ENCODE peak calls at places on chromosomes 12 and 14, in eight cellular contexts. One of them, this sample, is unnamed.

GRCh38 chr12:30599631-30600030 is 96.0 kb downstream of the IPO8 start:
- DNase-seq in pancreas: no peak
- DNase-seq in astrocyte of the cerebellum: no peak
- DNase-seq in AG04449: no peak
- DNase-seq in fibroblast of mammary gland: peak; percentile 15
- DNase-seq in sigmoid colon: no peak
- DNase-seq in body of pancreas: no peak
- DNase-seq in brain microvascular endothelial cell: peak; percentile 29
- DNase-seq in this sample: no peak

GRCh38 chr12:100716658-100716948 is 78.0 kb upstream of the ANO4 start:
- DNase-seq in body of pancreas: no peak
- DNase-seq in AG04449: no peak
- DNase-seq in pancreas: no peak
- DNase-seq in sigmoid colon: no peak
- DNase-seq in astrocyte of the cerebellum: no peak
- DNase-seq in brain microvascular endothelial cell: no peak
- DNase-seq in fibroblast of mammary gland: no peak
- DNase-seq in this sample: no peak

GRCh38 chr14:86858591-86858990 is 1134.4 kb downstream of the GALC start:
- DNase-seq in fibroblast of mammary gland: no peak
- DNase-seq in sigmoid colon: no peak
- DNase-seq in body of pancreas: no peak
- DNase-seq in pancreas: no peak
- DNase-seq in astrocyte of the cerebellum: peak; percentile 11
- DNase-seq in AG04449: no peak
- DNase-seq in brain microvascular endothelial cell: no peak
- DNase-seq in this sample: no peak

GRCh38 chr14:66015046-66015780 is 471.0 kb upstream of the CCDC196 start:
- DNase-seq in astrocyte of the cerebellum: no peak
- DNase-seq in fibroblast of mammary gland: no peak
- DNase-seq in sigmoid colon: no peak
- DNase-seq in AG04449: no peak
- DNase-seq in body of pancreas: no peak
- DNase-seq in brain microvascular endothelial cell: no peak
- DNase-seq in pancreas: no peak
- DNase-seq in this sample: no peak

GRCh38 chr12:127083028-127083949 is 1183.7 kb upstream of the TMEM132C start:
- DNase-seq in AG04449: peak; percentile 26
- DNase-seq in body of pancreas: peak; percentile 13
- DNase-seq in fibroblast of mammary gland: peak; percentile 84
- DNase-seq in brain microvascular endothelial cell: peak; percentile 68
- DNase-seq in sigmoid colon: no peak
- DNase-seq in astrocyte of the cerebellum: peak; percentile 59
- DNase-seq in pancreas: no peak
- DNase-seq in this sample: peak; percentile 70

GRCh38 chr14:87813691-87814090 is 179.3 kb downstream of the GALC start:
- DNase-seq in brain microvascular endothelial cell: no peak
- DNase-seq in body of pancreas: no peak
- DNase-seq in sigmoid colon: no peak
- DNase-seq in AG04449: no peak
- DNase-seq in fibroblast of mammary gland: no peak
- DNase-seq in astrocyte of the cerebellum: no peak
- DNase-seq in pancreas: no peak
- DNase-seq in this sample: no peak

GRCh38 chr12:32061033-32061432 is 45.6 kb upstream of the BICD1 start:
- DNase-seq in brain microvascular endothelial cell: no peak
- DNase-seq in pancreas: no peak
- DNase-seq in fibroblast of mammary gland: no peak
- DNase-seq in AG04449: no peak
- DNase-seq in body of pancreas: no peak
- DNase-seq in astrocyte of the cerebellum: no peak
- DNase-seq in sigmoid colon: no peak
- DNase-seq in this sample: no peak

GRCh38 chr12:21849878-21850277 is 75.4 kb upstream of the KCNJ8 start:
- DNase-seq in pancreas: no peak
- DNase-seq in fibroblast of mammary gland: no peak
- DNase-seq in sigmoid colon: no peak
- DNase-seq in astrocyte of the cerebellum: no peak
- DNase-seq in brain microvascular endothelial cell: no peak
- DNase-seq in AG04449: no peak
- DNase-seq in body of pancreas: no peak
- DNase-seq in this sample: no peak

GRCh38 chr12:42180990-42181611 is 36.4 kb upstream of the GXYLT1 start:
- DNase-seq in brain microvascular endothelial cell: no peak
- DNase-seq in AG04449: no peak
- DNase-seq in astrocyte of the cerebellum: no peak
- DNase-seq in sigmoid colon: no peak
- DNase-seq in body of pancreas: no peak
- DNase-seq in pancreas: no peak
- DNase-seq in fibroblast of mammary gland: peak; percentile 43
- DNase-seq in this sample: peak; percentile 34

GRCh38 chr14:56004807-56005579 is 113.2 kb upstream of the PELI2 start:
- DNase-seq in pancreas: no peak
- DNase-seq in AG04449: peak; percentile 62
- DNase-seq in sigmoid colon: no peak
- DNase-seq in brain microvascular endothelial cell: peak; percentile 89
- DNase-seq in fibroblast of mammary gland: peak; percentile 85
- DNase-seq in body of pancreas: peak; percentile 33
- DNase-seq in astrocyte of the cerebellum: peak; percentile 77
- DNase-seq in this sample: peak; percentile 86

GRCh38 chr14:58587271-58587670 is 50.5 kb upstream of the DACT1 start:
- DNase-seq in body of pancreas: no peak
- DNase-seq in astrocyte of the cerebellum: peak; percentile 6
- DNase-seq in brain microvascular endothelial cell: peak; percentile 71
- DNase-seq in pancreas: no peak
- DNase-seq in fibroblast of mammary gland: peak; percentile 52
- DNase-seq in sigmoid colon: no peak
- DNase-seq in AG04449: peak; percentile 54
- DNase-seq in this sample: peak; percentile 97

GRCh38 chr12:55955800-55956508 is 9.9 kb downstream of the PMEL start:
- DNase-seq in body of pancreas: peak; percentile 52
- DNase-seq in brain microvascular endothelial cell: peak; percentile 47
- DNase-seq in AG04449: no peak
- DNase-seq in astrocyte of the cerebellum: no peak
- DNase-seq in sigmoid colon: no peak
- DNase-seq in pancreas: no peak
- DNase-seq in fibroblast of mammary gland: peak; percentile 71
- DNase-seq in this sample: peak; percentile 44

GRCh38 chr12:127374447-127374846 is 892.5 kb upstream of the TMEM132C start:
- DNase-seq in brain microvascular endothelial cell: no peak
- DNase-seq in astrocyte of the cerebellum: no peak
- DNase-seq in pancreas: no peak
- DNase-seq in fibroblast of mammary gland: no peak
- DNase-seq in AG04449: no peak
- DNase-seq in sigmoid colon: no peak
- DNase-seq in body of pancreas: no peak
- DNase-seq in this sample: no peak

GRCh38 chr14:99191663-99192621 is 80.1 kb downstream of the BCL11B start:
- DNase-seq in fibroblast of mammary gland: peak; percentile 46
- DNase-seq in astrocyte of the cerebellum: peak; percentile 79
- DNase-seq in body of pancreas: peak; percentile 74
- DNase-seq in AG04449: peak; percentile 5
- DNase-seq in sigmoid colon: peak; percentile 78
- DNase-seq in pancreas: no peak
- DNase-seq in brain microvascular endothelial cell: peak; percentile 53
- DNase-seq in this sample: peak; percentile 59

GRCh38 chr14:106390947-106391346 is 864.6 kb downstream of the TMEM121 start:
- DNase-seq in astrocyte of the cerebellum: no peak
- DNase-seq in pancreas: no peak
- DNase-seq in AG04449: no peak
- DNase-seq in body of pancreas: no peak
- DNase-seq in sigmoid colon: no peak
- DNase-seq in brain microvascular endothelial cell: no peak
- DNase-seq in fibroblast of mammary gland: no peak
- DNase-seq in this sample: no peak

GRCh38 chr14:33307691-33308369 is 369.2 kb downstream of the NPAS3 start:
- DNase-seq in brain microvascular endothelial cell: no peak
- DNase-seq in astrocyte of the cerebellum: peak; percentile 75
- DNase-seq in AG04449: no peak
- DNase-seq in pancreas: no peak
- DNase-seq in sigmoid colon: peak; percentile 66
- DNase-seq in body of pancreas: peak; percentile 18
- DNase-seq in fibroblast of mammary gland: peak; percentile 91
- DNase-seq in this sample: peak; percentile 96

DNA sequence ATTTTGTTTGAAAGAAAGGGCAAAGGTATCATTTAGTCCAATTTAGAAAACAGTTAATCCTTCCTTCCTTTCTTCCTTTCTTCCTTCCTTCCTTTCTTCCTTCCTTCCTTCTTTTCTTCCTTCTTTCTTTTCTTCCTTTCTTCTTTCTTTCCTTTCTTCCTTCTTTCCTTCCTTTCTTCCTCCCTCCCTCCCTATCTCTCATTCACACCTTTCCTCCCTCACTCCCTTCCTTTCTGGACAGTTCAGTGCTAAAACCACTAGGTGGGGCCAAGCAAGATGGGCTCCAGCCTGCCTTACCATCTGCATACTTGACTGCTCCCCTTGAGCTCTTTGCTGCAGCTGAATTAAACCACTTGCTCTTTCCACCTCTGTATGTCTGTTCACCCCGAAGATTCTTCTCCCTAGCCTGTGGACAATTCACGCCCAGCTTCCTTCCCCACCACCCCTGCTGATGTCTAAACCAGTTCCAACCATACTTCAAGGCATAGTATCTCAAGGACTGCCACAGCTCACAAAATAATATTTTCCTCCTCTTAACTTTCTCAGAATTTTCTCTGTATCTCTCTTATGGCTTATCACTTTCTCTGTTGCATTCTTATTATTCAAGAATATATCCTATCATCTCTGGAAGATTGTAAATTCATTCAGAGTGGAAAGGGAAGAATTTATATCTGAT is 78.0 kb downstream of the DBX2 start:
- DNase-seq in AG04449: no peak
- DNase-seq in pancreas: no peak
- DNase-seq in brain microvascular endothelial cell: no peak
- DNase-seq in sigmoid colon: no peak
- DNase-seq in fibroblast of mammary gland: peak; percentile 31
- DNase-seq in astrocyte of the cerebellum: no peak
- DNase-seq in body of pancreas: no peak
- DNase-seq in this sample: peak; percentile 6
- TF ChIP-seq CTCF in AG04449: peak; percentile 49
- TF ChIP-seq CTCF in pancreas: peak; percentile 8
- TF ChIP-seq CTCF in brain microvascular endothelial cell: peak; percentile 66
- TF ChIP-seq CTCF in sigmoid colon: no peak
- TF ChIP-seq CTCF in fibroblast of mammary gland: peak; percentile 67
- TF ChIP-seq CTCF in astrocyte of the cerebellum: peak; percentile 61
- TF ChIP-seq CTCF in body of pancreas: no peak
- TF ChIP-seq CTCF in this sample: peak; percentile 48

DNA sequence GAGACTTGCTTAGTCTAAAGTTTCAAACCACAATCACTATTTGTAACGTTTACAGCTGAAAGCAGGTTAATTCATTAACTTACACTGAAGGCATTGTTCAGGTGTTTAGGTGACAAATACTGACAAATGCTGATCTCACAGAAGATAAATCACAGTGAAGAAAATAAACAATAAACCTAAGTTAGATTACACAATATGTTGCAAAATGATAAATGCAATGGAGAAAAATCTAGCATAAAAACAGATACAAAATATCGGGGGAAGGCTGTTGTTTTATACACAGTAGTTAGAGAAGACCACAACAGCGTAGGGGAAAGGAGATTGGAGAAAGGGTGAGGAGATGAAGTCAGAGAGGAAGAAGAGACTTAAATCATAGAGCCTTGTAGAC is 3.0 kb downstream of the SCAF11 start:
- DNase-seq in body of pancreas: no peak
- DNase-seq in brain microvascular endothelial cell: no peak
- DNase-seq in pancreas: no peak
- DNase-seq in sigmoid colon: no peak
- DNase-seq in astrocyte of the cerebellum: no peak
- DNase-seq in AG04449: no peak
- DNase-seq in fibroblast of mammary gland: no peak
- DNase-seq in this sample: no peak
- H3K4me3 ChIP-seq in body of pancreas: no peak overlapping the region
- H3K4me3 ChIP-seq in brain microvascular endothelial cell: no peak overlapping the region
- H3K4me3 ChIP-seq in pancreas: no peak overlapping the region
- H3K4me3 ChIP-seq in sigmoid colon: no peak overlapping the region
- H3K4me3 ChIP-seq in astrocyte of the cerebellum: no peak overlapping the region
- H3K4me3 ChIP-seq in AG04449: no peak overlapping the region
- H3K4me3 ChIP-seq in fibroblast of mammary gland: no peak overlapping the region
- H3K4me3 ChIP-seq in this sample: no peak overlapping the region

GRCh38 chr14:92481386-92481785 is 32.2 kb upstream of the RIN3 start:
- DNase-seq in pancreas: no peak
- DNase-seq in sigmoid colon: no peak
- DNase-seq in body of pancreas: no peak
- DNase-seq in fibroblast of mammary gland: peak; percentile 64
- DNase-seq in astrocyte of the cerebellum: peak; percentile 88
- DNase-seq in AG04449: no peak
- DNase-seq in brain microvascular endothelial cell: peak; percentile 42
- DNase-seq in this sample: peak; percentile 74
- TF ChIP-seq CTCF in pancreas: no peak
- TF ChIP-seq CTCF in sigmoid colon: no peak
- TF ChIP-seq CTCF in body of pancreas: no peak
- TF ChIP-seq CTCF in fibroblast of mammary gland: peak; percentile 46
- TF ChIP-seq CTCF in astrocyte of the cerebellum: peak; percentile 39
- TF ChIP-seq CTCF in AG04449: peak; percentile 37
- TF ChIP-seq CTCF in brain microvascular endothelial cell: peak; percentile 73
- TF ChIP-seq CTCF in this sample: peak; percentile 61

GRCh38 chr12:57737467-57738141 is 938 bp downstream of the AGAP2 start:
- DNase-seq in fibroblast of mammary gland: no peak
- DNase-seq in astrocyte of the cerebellum: no peak
- DNase-seq in brain microvascular endothelial cell: no peak
- DNase-seq in AG04449: no peak
- DNase-seq in sigmoid colon: no peak
- DNase-seq in pancreas: peak; percentile 71
- DNase-seq in body of pancreas: no peak
- DNase-seq in this sample: no peak
- H3K4me3 ChIP-seq in fibroblast of mammary gland: peak overlapping the region; percentile 2
- H3K4me3 ChIP-seq in astrocyte of the cerebellum: peak overlapping the region; percentile 29
- H3K4me3 ChIP-seq in brain microvascular endothelial cell: no peak overlapping the region
- H3K4me3 ChIP-seq in AG04449: peak overlapping the region; percentile 42
- H3K4me3 ChIP-seq in sigmoid colon: peak overlapping the region; percentile 43
- H3K4me3 ChIP-seq in pancreas: peak overlapping the region; percentile 42
- H3K4me3 ChIP-seq in body of pancreas: no peak overlapping the region
- H3K4me3 ChIP-seq in this sample: peak overlapping the region; percentile 15

GRCh38 chr12:121709478-121709890 is 3.1 kb upstream of the TMEM120B start:
- DNase-seq in brain microvascular endothelial cell: peak; percentile 56
- DNase-seq in sigmoid colon: no peak
- DNase-seq in fibroblast of mammary gland: peak; percentile 83
- DNase-seq in body of pancreas: peak; percentile 24
- DNase-seq in pancreas: no peak
- DNase-seq in AG04449: peak; percentile 19
- DNase-seq in astrocyte of the cerebellum: peak; percentile 51
- DNase-seq in this sample: peak; percentile 79
- TF ChIP-seq CTCF in brain microvascular endothelial cell: peak; percentile 22
- TF ChIP-seq CTCF in sigmoid colon: no peak
- TF ChIP-seq CTCF in fibroblast of mammary gland: peak; percentile 5
- TF ChIP-seq CTCF in body of pancreas: no peak
- TF ChIP-seq CTCF in pancreas: no peak
- TF ChIP-seq CTCF in AG04449: no peak
- TF ChIP-seq CTCF in astrocyte of the cerebellum: no peak
- TF ChIP-seq CTCF in this sample: no peak

GRCh38 chr12:3168223-3168770 is 91.1 kb downstream of the TSPAN9 start:
- DNase-seq in astrocyte of the cerebellum: no peak
- DNase-seq in sigmoid colon: no peak
- DNase-seq in pancreas: no peak
- DNase-seq in fibroblast of mammary gland: no peak
- DNase-seq in AG04449: no peak
- DNase-seq in body of pancreas: no peak
- DNase-seq in brain microvascular endothelial cell: no peak
- DNase-seq in this sample: no peak
- H3K4me3 ChIP-seq in astrocyte of the cerebellum: no peak overlapping the region
- H3K4me3 ChIP-seq in sigmoid colon: no peak overlapping the region
- H3K4me3 ChIP-seq in pancreas: no peak overlapping the region
- H3K4me3 ChIP-seq in fibroblast of mammary gland: no peak overlapping the region
- H3K4me3 ChIP-seq in AG04449: no peak overlapping the region
- H3K4me3 ChIP-seq in body of pancreas: no peak overlapping the region
- H3K4me3 ChIP-seq in brain microvascular endothelial cell: no peak overlapping the region
- H3K4me3 ChIP-seq in this sample: no peak overlapping the region

This sample was measured in AG10803.